ENCODE peak calls at places on chromosomes 11 and 22, in four cellular contexts. V is CD8-positive, alpha-beta memory T cell; B is glomerular endothelial cell; R is MV-4-11. I is an unnamed sample.

GRCh38 chr11:62146476-62147200 is 22.8 kb downstream of the INCENP start:
- DNase-seq in R (no peak), B (no peak), V (no peak), I (no peak)

GRCh38 chr11:7577226-7577882 is 63.6 kb downstream of the PPFIBP2 start:
- DNase-seq in R (no peak), V (no peak), B (no peak), I (no peak)

GRCh38 chr11:116294630-116295029 is 478.2 kb downstream of the BUD13 start:
- DNase-seq in V (no peak), B (no peak), R (no peak), I (peak)

GRCh38 chr11:58034471-58034870 is 3.7 kb downstream of the OR6Q1 start:
- DNase-seq in R (no peak), V (no peak), B (no peak), I (no peak)

GRCh38 chr11:130042093-130042591 is 27.6 kb upstream of the APLP2 start:
- DNase-seq in V (no peak), R (peak), B (peak), I (peak)

GRCh38 chr11:87743002-87743401 is 432.2 kb downstream of the RAB38 start:
- DNase-seq in B (no peak), R (no peak), V (no peak), I (no peak)

GRCh38 chr22:20442485-20443284 is 5.1 kb upstream of the SCARF2 start:
- DNase-seq in R (no peak), B (no peak), V (no peak), I (no peak)

GRCh38 chr11:65606876-65607613 is 7.0 kb downstream of the MAP3K11 start:
- DNase-seq in V (no peak), B (peak), R (no peak), I (peak)

GRCh38 chr11:120666121-120666639 is 154.6 kb downstream of the GRIK4 start:
- DNase-seq in B (no peak), R (no peak), V (no peak), I (no peak)

I was measured in NCI-H226.